ENCODE peak calls at places on chromosomes 5 and 9, in five cellular contexts. U is T1000; Z is Right ventricle myocardium inferior; T is EH; K is stimulated activated CD8-positive, alpha-beta memory T cell treated with anti-CD3 and anti-CD28 coated beads, Interleukin-7, amount 100 ng/mL, for 24 hours. Q is an unnamed sample.

GRCh38 chr9:128899566-128900322 is 17.8 kb downstream of the LRRC8A start:
- DNase-seq in U (no peak), Z (no peak), T (peak), K (no peak), Q (no peak)

GRCh38 chr9:37290881-37291485 is 131.5 kb upstream of the GRHPR start:
- DNase-seq in U (no peak), Z (no peak), T (peak), K (no peak), Q (no peak)

GRCh38 chr9:35749515-35750255 is 598 bp downstream of the RGP1 start:
- DNase-seq in U (no peak), Z (no peak), T (peak), K (no peak), Q (no peak)

GRCh38 chr9:24479266-24479665 is 66.4 kb downstream of the IZUMO3 start:
- DNase-seq in U (no peak), Z (no peak), T (no peak), K (no peak), Q (no peak)

GRCh38 chr9:98502976-98503325 is 205.8 kb downstream of the GABBR2 start:
- DNase-seq in U (no peak), Z (no peak), T (peak), K (no peak), Q (peak)

GRCh38 chr9:133818444-133818843 is 80.3 kb upstream of the SARDH start:
- DNase-seq in U (no peak), Z (peak), T (peak), K (no peak), Q (no peak)

GRCh38 chr9:129223551-129224208 is 45.6 kb upstream of the IER5L start:
- DNase-seq in U (no peak), Z (peak), T (no peak), K (no peak), Q (no peak)

GRCh38 chr5:2281446-2281845 is 398.7 kb upstream of the IRX4 start:
- DNase-seq in U (no peak), Z (no peak), T (no peak), K (no peak), Q (no peak)

GRCh38 chr9:137156567-137157375 is 13.1 kb downstream of the LRRC26 start:
- DNase-seq in U (no peak), Z (peak), T (peak), K (peak), Q (no peak)

GRCh38 chr5:72412283-72413055 is 92.3 kb downstream of the PTCD2 start:
- DNase-seq in U (no peak), Z (no peak), T (peak), K (no peak), Q (no peak)

GRCh38 chr9:128104171-128104618 is 23.3 kb downstream of the PTGES2 start:
- DNase-seq in U (no peak), Z (no peak), T (peak), K (no peak), Q (no peak)

GRCh38 chr9:69976165-69976564 is 67.5 kb upstream of the MAMDC2 start:
- DNase-seq in U (no peak), Z (no peak), T (peak), K (no peak), Q (no peak)

GRCh38 chr5:127723571-127723970 is 20.4 kb downstream of the CCDC192 start:
- DNase-seq in U (no peak), Z (no peak), T (peak), K (no peak), Q (no peak)

GRCh38 chr9:130810609-130811136 is 24.4 kb upstream of the ABL1 start:
- DNase-seq in U (no peak), Z (no peak), T (no peak), K (no peak), Q (no peak)

GRCh38 chr5:31186672-31187267 is 6.7 kb upstream of the CDH6 start:
- DNase-seq in U (no peak), Z (no peak), T (peak), K (no peak), Q (no peak)

GRCh38 chr9:26375448-26375847 is 517.2 kb downstream of the CAAP1 start:
- DNase-seq in U (no peak), Z (no peak), T (peak), K (no peak), Q (no peak)

GRCh38 chr5:98514106-98514665 is 259.3 kb upstream of the RGMB start:
- DNase-seq in U (no peak), Z (no peak), T (peak), K (no peak), Q (no peak)

GRCh38 chr5:178215263-178216002 is 11.1 kb downstream of the HNRNPAB start:
- DNase-seq in U (no peak), Z (no peak), T (no peak), K (no peak), Q (no peak)

GRCh38 chr5:150644058-150644457 is 3.6 kb downstream of the SYNPO start:
- DNase-seq in U (no peak), Z (no peak), T (no peak), K (no peak), Q (no peak)

GRCh38 chr5:180441577-180441976 is 52.6 kb upstream of the CNOT6 start:
- DNase-seq in U (no peak), Z (no peak), T (no peak), K (no peak), Q (peak)

GRCh38 chr5:168468836-168469235 is 17.4 kb upstream of the RARS1 start:
- DNase-seq in U (no peak), Z (no peak), T (peak), K (no peak), Q (no peak)

GRCh38 chr5:143309661-143310431 is 93.6 kb downstream of the NR3C1 start:
- DNase-seq in U (no peak), Z (no peak), T (peak), K (no peak), Q (no peak)

GRCh38 chr5:124841829-124842712 is 95.6 kb upstream of the ZNF608 start:
- DNase-seq in U (no peak), Z (peak), T (peak), K (no peak), Q (no peak)

GRCh38 chr9:135978650-135979461 is 17.7 kb upstream of the UBAC1 start:
- DNase-seq in U (no peak), Z (no peak), T (no peak), K (no peak), Q (no peak)

GRCh38 chr5:37771731-37772130 is 68.1 kb downstream of the GDNF start:
- DNase-seq in U (peak), Z (no peak), T (peak), K (no peak), Q (peak)

GRCh38 chr9:95626885-95627558 is 110.3 kb upstream of the PTCH1 start:
- DNase-seq in U (no peak), Z (no peak), T (no peak), K (peak), Q (no peak)

GRCh38 chr9:127169507-127169883 is 47.1 kb upstream of the ANGPTL2 start:
- DNase-seq in U (no peak), Z (no peak), T (no peak), K (no peak), Q (no peak)

GRCh38 chr9:15965246-15965745 is 412.5 kb downstream of the CCDC171 start:
- DNase-seq in U (no peak), Z (no peak), T (peak), K (no peak), Q (no peak)

GRCh38 chr9:113992994-113993393 is 85.1 kb downstream of the AMBP start:
- DNase-seq in U (no peak), Z (no peak), T (no peak), K (no peak), Q (no peak)

GRCh38 chr9:100222674-100223073 is 123.6 kb downstream of the INVS start:
- DNase-seq in U (no peak), Z (no peak), T (peak), K (no peak), Q (no peak)

Q was measured in PC-9.